ENCODE peak calls at places on chromosomes 7 and 10, in five cellular contexts. J is astrocyte, U is upper lobe of left lung, R is mammary epithelial cell, N is HepG2. T is an unnamed sample.

GRCh38 chr7:12890586-12890985 is 203.2 kb downstream of the ARL4A start:
- DNase-seq in R (no peak), U (no peak), J (no peak), N (no peak), T (no peak)

GRCh38 chr7:86733783-86734182 is 90.1 kb downstream of the GRM3 start:
- DNase-seq in N (no peak), R (no peak), U (no peak), J (peak; percentile 11), T (peak; percentile 17)

GRCh38 chr7:66727058-66727457 is 13.5 kb upstream of the RABGEF1 start:
- DNase-seq in U (no peak), J (no peak), N (no peak), R (peak; percentile 85), T (no peak)

GRCh38 chr7:44990520-44991023 is 9.4 kb upstream of the CCM2 start:
- DNase-seq in R (peak; percentile 65), N (no peak), U (no peak), J (peak; percentile 91), T (no peak)

GRCh38 chr7:143322646-143323343 is 6.9 kb downstream of the CLCN1 start:
- DNase-seq in J (no peak), U (peak; percentile 58), R (no peak), N (no peak), T (no peak)

GRCh38 chr10:59894114-59894513 is 12.2 kb downstream of the CCDC6 start:
- DNase-seq in U (no peak), R (peak; percentile 85), N (no peak), J (peak; percentile 94), T (peak; percentile 87)

GRCh38 chr7:142323706-142324105 is 65.8 kb upstream of the PRSS58 start:
- DNase-seq in R (peak; percentile 9), N (peak; percentile 13), J (no peak), U (peak; percentile 25), T (peak; percentile 27)

GRCh38 chr10:79184141-79184625 is 115.4 kb downstream of the ZMIZ1 start:
- DNase-seq in J (peak; percentile 84), R (peak; percentile 81), N (peak; percentile 77), U (no peak), T (peak; percentile 85)

GRCh38 chr10:101938316-101939272 is 95.0 kb upstream of the KCNIP2 start:
- DNase-seq in J (peak; percentile 96), N (no peak), R (peak; percentile 54), U (no peak), T (peak; percentile 71)

GRCh38 chr7:94188350-94188749 is 184.2 kb upstream of the BET1 start:
- DNase-seq in U (no peak), J (no peak), N (no peak), R (no peak), T (no peak)

GRCh38 chr10:70379581-70380176 is 2.7 kb downstream of the LRRC20 start:
- DNase-seq in J (no peak), R (no peak), N (no peak), U (no peak), T (no peak)

GRCh38 chr7:16661924-16662323 is 15.9 kb downstream of the BZW2 start:
- DNase-seq in J (no peak), N (no peak), R (no peak), U (no peak), T (no peak)

GRCh38 chr7:69403169-69403568 is 195.1 kb upstream of the AUTS2 start:
- DNase-seq in J (no peak), U (no peak), N (no peak), R (no peak), T (no peak)

GRCh38 chr10:132518572-132519381 is 18.8 kb upstream of the INPP5A start:
- DNase-seq in N (peak; percentile 79), J (no peak), R (no peak), U (peak; percentile 92), T (no peak)
- H3K4me3 ChIP-seq in N (peak overlapping the region; percentile 62), J (no peak overlapping the region), R (no peak overlapping the region), U (peak overlapping the region; percentile 17), T (no peak overlapping the region)

GRCh38 chr10:14124951-14125350 is 205.8 kb downstream of the FRMD4A start:
- DNase-seq in U (no peak), N (no peak), R (no peak), J (no peak), T (no peak)
- H3K9me3 ChIP-seq in U (no peaks in the 10 kb centered on the region), N (no peaks in the 10 kb centered on the region), R (no peaks in the 10 kb centered on the region), J (no peaks in the 10 kb centered on the region), T (peaks cover 8% of the 10 kb centered on the region)

GRCh38 chr10:100480002-100480401 is 17.2 kb downstream of the WNT8B start:
- DNase-seq in R (no peak), J (no peak), U (no peak), N (no peak), T (no peak)
- H3K27me3 ChIP-seq in R (no peaks in the 10 kb centered on the region), J (peaks cover 45% of the 10 kb centered on the region), U (no peaks in the 10 kb centered on the region), N (peaks cover 2% of the 10 kb centered on the region), T (peaks cover 47% of the 10 kb centered on the region)

GRCh38 chr7:43834463-43835251 is 34.7 kb downstream of the MRPS24 start:
- DNase-seq in R (peak; percentile 66), U (no peak), J (peak; percentile 10), N (no peak), T (peak; percentile 16)
- H3K4me3 ChIP-seq in R (no peak overlapping the region), U (peak overlapping the region; percentile 43), J (no peak overlapping the region), N (peak overlapping the region; percentile 8), T (peak overlapping the region; percentile 1)

DNA sequence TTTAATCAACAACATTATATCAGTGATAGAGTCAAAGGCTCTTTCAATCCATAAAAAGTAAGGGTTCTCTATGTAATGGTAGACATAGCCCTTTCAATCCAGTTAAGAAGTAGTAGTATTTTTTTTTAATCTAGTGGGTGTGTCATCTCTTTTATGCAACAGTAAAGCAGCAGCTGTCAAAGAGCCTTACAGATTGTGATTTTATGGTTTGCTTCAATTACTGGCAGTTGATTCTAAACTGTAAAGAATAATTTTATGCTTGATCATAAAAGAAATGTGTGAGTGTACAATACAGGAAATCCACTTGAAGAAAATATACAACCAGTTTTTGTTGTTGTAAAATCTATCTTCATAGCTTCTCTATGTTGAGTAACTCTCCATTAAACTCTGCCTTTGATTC is 902.6 kb upstream of the MBL2 start:
- DNase-seq in N (no peak), R (no peak), J (no peak), U (no peak), T (no peak)
- H3K9me3 ChIP-seq in N (no peaks in the 10 kb centered on the region), R (no peaks in the 10 kb centered on the region), J (no peaks in the 10 kb centered on the region), U (peaks cover 4% of the 10 kb centered on the region), T (no peaks in the 10 kb centered on the region)

DNA sequence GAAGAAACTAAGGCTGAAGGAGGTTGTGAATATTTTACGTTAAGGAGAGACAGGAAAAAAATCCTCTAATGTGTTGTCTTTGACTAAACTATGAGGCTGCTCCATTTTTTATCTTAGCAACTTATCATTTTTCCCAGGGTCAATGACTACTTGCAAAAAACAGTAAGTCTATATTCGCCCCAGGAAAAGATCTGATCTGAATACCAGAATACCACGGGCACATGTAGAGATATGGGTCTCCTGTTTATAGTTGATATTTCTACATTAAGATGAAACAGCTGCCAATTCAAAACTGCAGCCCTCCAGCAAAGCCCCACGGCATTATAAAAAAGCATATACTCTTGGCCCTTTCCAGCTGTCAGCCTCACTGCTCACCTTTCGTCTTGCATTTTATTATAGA is 358.4 kb downstream of the SH2D4B start:
- DNase-seq in N (no peak), R (no peak), U (no peak), J (no peak), T (no peak)
- H3K27me3 ChIP-seq in N (no peaks in the 10 kb centered on the region), R (no peaks in the 10 kb centered on the region), U (no peaks in the 10 kb centered on the region), J (no peaks in the 10 kb centered on the region), T (no peaks in the 10 kb centered on the region)

GRCh38 chr10:27717851-27718250 is 27.8 kb downstream of the MKX start:
- DNase-seq in U (no peak), J (no peak), R (no peak), N (no peak), T (no peak)

GRCh38 chr10:27719052-27719451 is 26.6 kb downstream of the MKX start:
- DNase-seq in R (no peak), U (no peak), N (no peak), J (no peak), T (no peak)

GRCh38 chr10:27715505-27715904 is 30.1 kb downstream of the MKX start:
- DNase-seq in U (no peak), N (no peak), R (no peak), J (no peak), T (no peak)

GRCh38 chr10:27716521-27716920 is 29.1 kb downstream of the MKX start:
- DNase-seq in U (no peak), J (no peak), N (no peak), R (no peak), T (no peak)

DNA sequence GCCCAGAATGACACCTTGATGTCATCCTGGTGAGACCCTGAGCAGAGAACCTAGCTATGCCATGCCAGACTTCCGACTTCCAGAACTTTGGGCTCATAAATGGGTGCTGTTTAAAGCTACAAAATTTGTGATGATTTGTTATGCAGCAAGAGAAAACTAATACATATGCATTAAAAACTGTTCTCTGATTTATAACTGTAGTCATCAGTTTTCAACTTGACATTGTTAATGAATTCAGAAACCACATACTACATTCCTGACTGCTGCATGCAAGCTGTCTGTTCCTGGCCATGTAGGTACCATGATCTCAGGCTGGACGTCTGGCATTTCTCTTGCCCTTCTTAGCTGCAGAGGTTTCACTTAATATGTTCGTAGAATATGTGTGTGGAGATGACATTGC is 28.4 kb downstream of the MKX start:
- DNase-seq in U (no peak), J (no peak), N (no peak), R (no peak), T (no peak)
- H3K4me3 ChIP-seq in U (no peak overlapping the region), J (no peak overlapping the region), N (no peak overlapping the region), R (no peak overlapping the region), T (no peak overlapping the region)

GRCh38 chr7:57328963-57329362 is 121.0 kb upstream of the ZNF716 start:
- DNase-seq in R (no peak), J (no peak), N (no peak), U (no peak), T (no peak)
- H3K9me3 ChIP-seq in R (peaks cover 30% of the 10 kb centered on the region), J (peaks cover 7% of the 10 kb centered on the region), N (peaks cover 97% of the 10 kb centered on the region), U (peaks cover 13% of the 10 kb centered on the region), T (no peaks in the 10 kb centered on the region)

DNA sequence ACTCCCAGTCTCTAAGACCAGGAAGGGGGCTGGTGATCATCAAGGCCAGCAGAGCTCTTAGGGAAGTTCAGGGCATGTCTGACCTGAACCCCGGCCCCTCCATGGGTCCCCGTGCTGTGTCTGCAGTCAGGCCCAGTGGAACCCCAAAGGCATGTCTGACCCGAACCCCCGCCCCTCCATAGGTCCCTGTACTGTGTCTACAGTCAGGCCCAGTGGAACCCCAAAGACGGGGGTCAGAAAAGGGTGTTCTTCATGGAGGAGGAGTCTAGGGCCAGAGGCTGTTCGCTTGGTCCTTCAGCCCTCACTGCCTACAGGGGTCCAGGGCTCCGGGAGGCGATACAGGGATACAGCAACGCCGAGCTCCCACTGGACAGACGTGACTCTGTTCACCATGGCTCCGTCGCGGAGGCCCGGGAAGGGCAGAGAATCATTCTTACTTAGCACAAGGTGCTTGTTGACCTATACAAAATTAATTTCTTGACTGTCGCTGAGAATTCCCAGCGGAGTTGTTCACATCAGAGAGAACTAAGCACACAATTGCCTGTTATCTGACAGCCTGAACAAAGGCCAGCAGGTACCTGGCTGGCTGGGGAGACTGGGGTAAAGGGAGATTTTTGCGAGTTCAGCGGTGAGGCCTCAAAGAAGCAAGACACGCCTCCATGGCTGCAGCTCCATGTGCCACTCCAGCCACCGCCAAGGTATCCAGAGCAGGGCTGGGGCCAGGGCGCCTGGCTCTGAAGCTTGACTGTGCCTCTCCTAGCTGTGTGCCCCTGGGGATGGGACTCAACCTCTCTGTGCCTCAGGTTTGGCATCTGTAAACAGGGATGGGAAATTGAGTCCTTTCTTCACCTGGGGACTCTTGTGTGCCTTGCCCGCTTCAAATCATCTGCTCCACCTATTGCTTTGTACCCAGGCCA is 26.8 kb downstream of the EN2 start:
- DNase-seq in U (peak; percentile 34), R (no peak), J (no peak), N (no peak), T (no peak)
- H3K27me3 ChIP-seq in U (peaks cover 3% of the 10 kb centered on the region), R (no peaks in the 10 kb centered on the region), J (no peaks in the 10 kb centered on the region), N (peaks cover 20% of the 10 kb centered on the region), T (no peaks in the 10 kb centered on the region)